ENCODE peak calls at places on chromosomes 16 and 17, in nine cellular contexts. K, N, W, P, G, Y, U, L and X are unnamed samples.

GRCh38 chr17:38730526-38731379 is 612 bp downstream of the CISD3 start:
- DNase-seq in U (no peak), P (no peak), W (no peak), L (no peak), G (no peak), Y (no peak), K (no peak), N (peak; percentile 91), X (no peak)

GRCh38 chr17:34487616-34488015 is 91.8 kb upstream of the TMEM132E start:
- DNase-seq in Y (no peak), L (no peak), G (no peak), K (no peak), P (no peak), N (no peak), U (no peak), W (no peak), X (no peak)

GRCh38 chr17:7850970-7851437 is 3.9 kb upstream of the TMEM88 start:
- DNase-seq in W (no peak), G (no peak), L (no peak), Y (no peak), U (no peak), K (no peak), P (no peak), N (no peak), X (no peak)

GRCh38 chr17:43791589-43791988 is 11.4 kb downstream of the CFAP97D1 start:
- DNase-seq in P (no peak), L (no peak), Y (no peak), K (no peak), U (no peak), G (no peak), N (no peak), W (no peak), X (no peak)

GRCh38 chr16:75265911-75266701 is 14.7 kb upstream of the BCAR1 start:
- DNase-seq in G (no peak), N (peak; percentile 83), P (no peak), L (no peak), Y (peak; percentile 96), W (no peak), U (no peak), K (no peak), X (peak; percentile 90)

GRCh38 chr17:48628641-48629410 is 2.7 kb upstream of the HOXB9 start:
- DNase-seq in W (no peak), G (no peak), P (no peak), N (no peak), Y (no peak), U (no peak), K (no peak), L (no peak), X (no peak)

GRCh38 chr17:32929588-32929987 is 1.6 kb downstream of the TMEM98 start:
- DNase-seq in P (no peak), Y (no peak), W (no peak), N (no peak), U (no peak), G (no peak), L (no peak), K (no peak), X (no peak)

GRCh38 chr17:57255776-57256681 is at the start of gene MSI2:
- DNase-seq in Y (peak; percentile 85), U (peak; percentile 61), L (peak; percentile 87), G (peak; percentile 63), P (peak; percentile 54), W (peak; percentile 13), N (peak; percentile 92), K (peak; percentile 85), X (no peak)

GRCh38 chr17:48754500-48755261 is 26.1 kb upstream of the HOXB13 start:
- DNase-seq in W (no peak), U (no peak), L (no peak), P (no peak), G (no peak), N (no peak), Y (no peak), K (no peak), X (no peak)

GRCh38 chr17:49574945-49575523 is 637 bp upstream of the NXPH3 start:
- DNase-seq in K (no peak), N (peak; percentile 23), G (no peak), P (no peak), L (no peak), Y (no peak), U (no peak), W (no peak), X (no peak)

GRCh38 chr16:29126621-29127020 is 141.8 kb downstream of the LAT start:
- DNase-seq in G (no peak), U (no peak), Y (no peak), W (no peak), N (no peak), P (no peak), L (no peak), K (no peak), X (no peak)

GRCh38 chr16:9056061-9056460 is 35.4 kb upstream of the HAPSTR1 start:
- DNase-seq in P (no peak), K (no peak), N (no peak), L (no peak), U (no peak), Y (no peak), G (no peak), W (no peak), X (no peak)

GRCh38 chr17:54932711-54933110 is 32.1 kb downstream of the TOM1L1 start:
- DNase-seq in N (no peak), P (no peak), K (no peak), G (peak; percentile 9), L (no peak), Y (no peak), U (no peak), W (no peak), X (no peak)

GRCh38 chr17:78818932-78819331 is 21.7 kb downstream of the USP36 start:
- DNase-seq in P (no peak), L (peak; percentile 54), K (no peak), Y (no peak), W (no peak), N (no peak), G (no peak), U (no peak), X (peak; percentile 2)

GRCh38 chr17:6677158-6677831 is 25.7 kb downstream of the C17orf100 start:
- DNase-seq in W (peak; percentile 23), P (no peak), U (no peak), G (no peak), N (no peak), L (no peak), K (no peak), Y (no peak), X (peak; percentile 75)

GRCh38 chr17:80652751-80653330 is 108.2 kb downstream of the RPTOR start:
- DNase-seq in K (no peak), L (no peak), P (no peak), G (no peak), Y (no peak), W (no peak), U (no peak), N (no peak), X (no peak)

GRCh38 chr17:65750166-65750565 is 188.7 kb upstream of the AXIN2 start:
- DNase-seq in P (no peak), G (no peak), K (no peak), Y (no peak), U (no peak), W (no peak), N (no peak), L (no peak), X (no peak)

GRCh38 chr17:18921912-18922451 is 30.0 kb upstream of the SLC5A10 start:
- DNase-seq in L (no peak), G (no peak), K (no peak), Y (peak; percentile 63), W (no peak), P (peak; percentile 13), U (no peak), N (no peak), X (no peak)

GRCh38 chr17:2025622-2026309 is 632 bp upstream of the RTN4RL1 start:
- DNase-seq in P (no peak), L (no peak), G (no peak), U (no peak), W (no peak), N (peak; percentile 78), Y (peak; percentile 74), K (no peak), X (no peak)
- TF ChIP-seq CTCF in P (peak; percentile 85), L (peak; percentile 32), G (peak; percentile 56), U (peak; percentile 60), W (peak; percentile 88), N (peak; percentile 64), Y (peak; percentile 51), K (no peak), X (peak; percentile 89)

DNA sequence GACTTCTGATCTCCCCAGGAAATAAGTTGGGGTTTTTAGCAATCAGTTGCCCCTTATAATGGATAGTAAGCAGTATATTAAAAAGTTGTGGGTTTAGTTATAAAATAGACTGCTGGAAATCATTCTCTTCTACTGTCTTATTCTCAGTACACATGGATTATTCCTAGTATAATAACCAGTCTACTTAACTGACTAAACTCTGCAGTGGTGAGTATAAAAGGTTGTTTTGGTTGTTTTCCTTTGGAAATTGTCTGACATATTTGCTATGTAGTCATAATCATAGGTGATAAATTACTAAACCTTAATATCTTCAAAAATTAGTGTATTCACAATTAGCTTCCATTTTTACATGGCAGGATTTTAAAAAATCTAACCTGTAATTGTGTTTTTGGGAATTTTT is 31.4 kb downstream of the CTCF start:
- DNase-seq in Y (no peak), P (no peak), W (no peak), N (no peak), K (no peak), G (no peak), L (no peak), U (no peak), X (no peak)
- TF ChIP-seq CTCF in Y (no peak), P (no peak), W (no peak), N (no peak), K (no peak), G (no peak), L (no peak), U (no peak), X (no peak)

GRCh38 chr16:30972872-30973271 is 12.1 kb upstream of the HSD3B7 start:
- DNase-seq in W (no peak), G (no peak), K (no peak), Y (no peak), L (no peak), P (no peak), U (no peak), N (no peak), X (no peak)
- TF ChIP-seq CTCF in W (peak; percentile 3), G (peak; percentile 30), K (no peak), Y (peak; percentile 9), L (no peak), P (peak; percentile 26), U (no peak), N (no peak), X (peak; percentile 43)

GRCh38 chr16:19694989-19695388 is 23.0 kb downstream of the KNOP1 start:
- DNase-seq in U (no peak), K (no peak), Y (no peak), L (no peak), P (no peak), N (no peak), G (no peak), W (no peak), X (no peak)

GRCh38 chr16:19697756-19698318 is 20.2 kb downstream of the KNOP1 start:
- DNase-seq in G (no peak), W (no peak), P (no peak), Y (no peak), N (no peak), K (no peak), L (no peak), U (no peak), X (no peak)

GRCh38 chr16:19696312-19696711 is 21.7 kb downstream of the KNOP1 start:
- DNase-seq in W (peak; percentile 79), K (no peak), P (peak; percentile 67), G (peak; percentile 92), U (peak; percentile 4), N (peak; percentile 74), Y (no peak), L (peak; percentile 46), X (no peak)

GRCh38 chr16:19698480-19699465 is 19.3 kb downstream of the KNOP1 start:
- DNase-seq in G (peak; percentile 29), Y (no peak), W (peak; percentile 55), P (no peak), K (no peak), L (no peak), U (no peak), N (no peak), X (no peak)

GRCh38 chr16:19696961-19697360 is 21.1 kb downstream of the KNOP1 start:
- DNase-seq in Y (no peak), P (no peak), K (no peak), W (no peak), N (no peak), L (no peak), G (no peak), U (no peak), X (no peak)
- TF ChIP-seq CTCF in Y (no peak), P (no peak), K (no peak), W (no peak), N (no peak), L (no peak), G (no peak), U (no peak), X (no peak)